ENCODE peak calls at places on chromosomes 13 and 19, in four cellular contexts. One of them, this sample, is unnamed.

GRCh38 chr19:19120308-19121156 is 17.7 kb downstream of the TMEM161A start:
- DNase-seq in amniotic stem cell: no peak
- DNase-seq in heart left ventricle: no peak
- DNase-seq in HFFc6: no peak
- DNase-seq in this sample: no peak

GRCh38 chr19:14118165-14119051 is 846 bp upstream of the PRKACA start:
- DNase-seq in amniotic stem cell: no peak
- DNase-seq in heart left ventricle: peak; percentile 80
- DNase-seq in HFFc6: peak; percentile 40
- DNase-seq in this sample: peak; percentile 96

GRCh38 chr19:39362682-39363657 is 20.7 kb downstream of the SAMD4B start:
- DNase-seq in amniotic stem cell: no peak
- DNase-seq in heart left ventricle: no peak
- DNase-seq in HFFc6: peak; percentile 50
- DNase-seq in this sample: peak; percentile 71

GRCh38 chr19:7366701-7367420 is 18.1 kb downstream of the ARHGEF18 start:
- DNase-seq in amniotic stem cell: no peak
- DNase-seq in heart left ventricle: no peak
- DNase-seq in HFFc6: peak; percentile 16
- DNase-seq in this sample: no peak

GRCh38 chr19:4711211-4711610 is 12.4 kb downstream of the DPP9 start:
- DNase-seq in amniotic stem cell: no peak
- DNase-seq in heart left ventricle: no peak
- DNase-seq in HFFc6: no peak
- DNase-seq in this sample: no peak

GRCh38 chr19:4402171-4403004 is at the start of gene CHAF1A:
- DNase-seq in amniotic stem cell: peak; percentile 99
- DNase-seq in heart left ventricle: peak; percentile 100
- DNase-seq in HFFc6: peak; percentile 100
- DNase-seq in this sample: peak; percentile 100

GRCh38 chr13:106851251-106851650 is 283.3 kb upstream of the ARGLU1 start:
- DNase-seq in amniotic stem cell: no peak
- DNase-seq in heart left ventricle: no peak
- DNase-seq in HFFc6: no peak
- DNase-seq in this sample: no peak

GRCh38 chr13:76885203-76886004 is 801 bp downstream of the KCTD12 start:
- DNase-seq in amniotic stem cell: peak; percentile 43
- DNase-seq in heart left ventricle: peak; percentile 80
- DNase-seq in HFFc6: peak; percentile 53
- DNase-seq in this sample: peak; percentile 86

GRCh38 chr13:69040898-69041297 is 1066.7 kb upstream of the ATXN8OS start:
- DNase-seq in amniotic stem cell: no peak
- DNase-seq in heart left ventricle: no peak
- DNase-seq in HFFc6: no peak
- DNase-seq in this sample: no peak

GRCh38 chr13:24777171-24777570 is 13.2 kb downstream of the RNF17 start:
- DNase-seq in amniotic stem cell: no peak
- DNase-seq in heart left ventricle: no peak
- DNase-seq in HFFc6: no peak
- DNase-seq in this sample: no peak

GRCh38 chr13:83883061-83883523 is 818 bp upstream of the SLITRK1 start:
- DNase-seq in amniotic stem cell: no peak
- DNase-seq in heart left ventricle: no peak
- DNase-seq in HFFc6: no peak
- DNase-seq in this sample: no peak

GRCh38 chr13:59437902-59438301 is 725.8 kb downstream of the DIAPH3 start:
- DNase-seq in amniotic stem cell: no peak
- DNase-seq in heart left ventricle: no peak
- DNase-seq in HFFc6: no peak
- DNase-seq in this sample: no peak

GRCh38 chr13:19725320-19725719 is 57.4 kb downstream of the PSPC1 start:
- DNase-seq in amniotic stem cell: no peak
- DNase-seq in heart left ventricle: no peak
- DNase-seq in HFFc6: no peak
- DNase-seq in this sample: no peak

GRCh38 chr19:46713781-46714522 is 3.0 kb downstream of the PRKD2 start:
- DNase-seq in amniotic stem cell: peak; percentile 45
- DNase-seq in heart left ventricle: peak; percentile 96
- DNase-seq in HFFc6: peak; percentile 88
- DNase-seq in this sample: peak; percentile 96

GRCh38 chr19:58555369-58555885 is 522 bp upstream of the CHMP2A start:
- DNase-seq in amniotic stem cell: no peak
- DNase-seq in heart left ventricle: no peak
- DNase-seq in HFFc6: no peak
- DNase-seq in this sample: no peak

GRCh38 chr13:78228940-78229339 is 310.3 kb upstream of the EDNRB start:
- DNase-seq in amniotic stem cell: no peak
- DNase-seq in heart left ventricle: no peak
- DNase-seq in HFFc6: no peak
- DNase-seq in this sample: no peak

GRCh38 chr19:10113964-10114650 is 2.6 kb downstream of the P2RY11 start:
- DNase-seq in amniotic stem cell: no peak
- DNase-seq in heart left ventricle: no peak
- DNase-seq in HFFc6: no peak
- DNase-seq in this sample: no peak

GRCh38 chr19:13052447-13053232 is 50.0 kb downstream of the LYL1 start:
- DNase-seq in amniotic stem cell: no peak
- DNase-seq in heart left ventricle: no peak
- DNase-seq in HFFc6: no peak
- DNase-seq in this sample: no peak

GRCh38 chr19:19423322-19423721 is 17.8 kb downstream of the GATAD2A start:
- DNase-seq in amniotic stem cell: no peak
- DNase-seq in heart left ventricle: no peak
- DNase-seq in HFFc6: no peak
- DNase-seq in this sample: peak; percentile 86

GRCh38 chr13:50417597-50417996 is 402.4 kb downstream of the KCNRG start:
- DNase-seq in amniotic stem cell: no peak
- DNase-seq in heart left ventricle: no peak
- DNase-seq in HFFc6: no peak
- DNase-seq in this sample: no peak

GRCh38 chr19:45104658-45105384 is 11.8 kb downstream of the PPP1R37 start:
- DNase-seq in amniotic stem cell: no peak
- DNase-seq in heart left ventricle: no peak
- DNase-seq in HFFc6: no peak
- DNase-seq in this sample: no peak

GRCh38 chr13:33918199-33918932 is 100.4 kb downstream of the RFC3 start:
- DNase-seq in amniotic stem cell: peak; percentile 64
- DNase-seq in heart left ventricle: no peak
- DNase-seq in HFFc6: peak; percentile 83
- DNase-seq in this sample: no peak

GRCh38 chr19:33437351-33438015 is 64.0 kb downstream of the CEBPG start:
- DNase-seq in amniotic stem cell: no peak
- DNase-seq in heart left ventricle: no peak
- DNase-seq in HFFc6: no peak
- DNase-seq in this sample: no peak

GRCh38 chr19:7242601-7243258 is 51.5 kb downstream of the INSR start:
- DNase-seq in amniotic stem cell: peak; percentile 3
- DNase-seq in heart left ventricle: no peak
- DNase-seq in HFFc6: peak; percentile 81
- DNase-seq in this sample: peak; percentile 38

GRCh38 chr19:53977991-53978731 is 13.3 kb upstream of the CACNG6 start:
- DNase-seq in amniotic stem cell: no peak
- DNase-seq in heart left ventricle: peak; percentile 73
- DNase-seq in HFFc6: peak; percentile 63
- DNase-seq in this sample: no peak

GRCh38 chr19:51688665-51689571 is 4.2 kb upstream of the SPACA6 start:
- DNase-seq in amniotic stem cell: peak; percentile 89
- DNase-seq in heart left ventricle: peak; percentile 96
- DNase-seq in HFFc6: peak; percentile 92
- DNase-seq in this sample: peak; percentile 90

GRCh38 chr19:10143700-10144099 is 24.0 kb upstream of the EIF3G start:
- DNase-seq in amniotic stem cell: no peak
- DNase-seq in heart left ventricle: no peak
- DNase-seq in HFFc6: no peak
- DNase-seq in this sample: no peak

GRCh38 chr13:106714271-106714670 is 146.3 kb upstream of the ARGLU1 start:
- DNase-seq in amniotic stem cell: no peak
- DNase-seq in heart left ventricle: no peak
- DNase-seq in HFFc6: no peak
- DNase-seq in this sample: no peak

GRCh38 chr19:2059422-2060201 is 8.6 kb upstream of the MKNK2 start:
- DNase-seq in amniotic stem cell: no peak
- DNase-seq in heart left ventricle: peak; percentile 60
- DNase-seq in HFFc6: peak; percentile 57
- DNase-seq in this sample: peak; percentile 93

GRCh38 chr13:70310720-70311119 is 202.5 kb upstream of the KLHL1 start:
- DNase-seq in amniotic stem cell: no peak
- DNase-seq in heart left ventricle: no peak
- DNase-seq in HFFc6: no peak
- DNase-seq in this sample: no peak

This sample was measured in tibial artery.